ENCODE peak calls at places on chromosomes 6 and 20, in six cellular contexts. P is mesendoderm, R is NCI-H2081, L is fibroblast of the conjunctiva, B is left kidney, E is T-helper 9 cell. N is an unnamed sample.

GRCh38 chr6:7566031-7566556 is 23.9 kb upstream of the SNRNP48 start:
- DNase-seq in P (no peak), R (no peak), L (no peak), B (no peak), E (no peak), N (no peak)

GRCh38 chr20:19026121-19026878 is 186.1 kb upstream of the SLC24A3 start:
- DNase-seq in P (no peak), R (no peak), L (no peak), B (no peak), E (no peak), N (no peak)

GRCh38 chr6:78911218-78911617 is 43.9 kb downstream of the IRAK1BP1 start:
- DNase-seq in P (no peak), R (no peak), L (no peak), B (no peak), E (no peak), N (no peak)

GRCh38 chr6:40425192-40425919 is 161.8 kb downstream of the LRFN2 start:
- DNase-seq in P (no peak), R (peak), L (no peak), B (peak), E (no peak), N (no peak)

GRCh38 chr20:11814276-11814675 is 103.4 kb upstream of the BTBD3 start:
- DNase-seq in P (peak), R (no peak), L (no peak), B (no peak), E (no peak), N (no peak)

GRCh38 chr6:132368916-132369481 is 32.3 kb downstream of the MOXD1 start:
- DNase-seq in P (no peak), R (no peak), L (no peak), B (no peak), E (no peak), N (no peak)

GRCh38 chr20:4108495-4109306 is 93.3 kb upstream of the RNF24 start:
- DNase-seq in P (peak), R (peak), L (peak), B (peak), E (peak), N (peak)

GRCh38 chr20:45940469-45940868 is 6.0 kb downstream of the PCIF1 start:
- DNase-seq in P (no peak), R (no peak), L (no peak), B (peak), E (no peak), N (no peak)

GRCh38 chr20:22312744-22313346 is 271.5 kb downstream of the FOXA2 start:
- DNase-seq in P (peak), R (peak), L (peak), B (peak), E (no peak), N (no peak)

GRCh38 chr6:10528170-10528981 is 7.2 kb downstream of the GCNT2 start:
- DNase-seq in P (peak), R (peak), L (no peak), B (peak), E (no peak), N (no peak)

GRCh38 chr20:23857954-23858565 is 21.5 kb downstream of the CST5 start:
- DNase-seq in P (peak), R (no peak), L (no peak), B (peak), E (no peak), N (no peak)

GRCh38 chr6:111754423-111754822 is 118.8 kb downstream of the FYN start:
- DNase-seq in P (no peak), R (no peak), L (no peak), B (no peak), E (no peak), N (no peak)

GRCh38 chr20:59351148-59352040 is 51.0 kb downstream of the EDN3 start:
- DNase-seq in P (no peak), R (no peak), L (peak), B (no peak), E (no peak), N (no peak)

GRCh38 chr6:165580139-165580538 is 82.9 kb downstream of the PDE10A start:
- DNase-seq in P (no peak), R (no peak), L (no peak), B (no peak), E (no peak), N (no peak)

GRCh38 chr20:46642265-46642942 is 8.9 kb downstream of the SLC13A3 start:
- DNase-seq in P (no peak), R (no peak), L (no peak), B (no peak), E (no peak), N (no peak)

GRCh38 chr6:19836799-19837510 is at the start of gene ID4:
- DNase-seq in P (peak), R (peak), L (peak), B (peak), E (no peak), N (peak)

GRCh38 chr20:25570148-25570530 is 15.2 kb downstream of the NINL start:
- DNase-seq in P (no peak), R (no peak), L (no peak), B (no peak), E (no peak), N (no peak)

GRCh38 chr6:4316867-4317400 is 181.6 kb upstream of the ECI2 start:
- DNase-seq in P (peak), R (peak), L (peak), B (peak), E (no peak), N (no peak)

GRCh38 chr6:53347921-53348435 is 772 bp downstream of the ELOVL5 start:
- DNase-seq in P (peak), R (peak), L (peak), B (peak), E (peak), N (peak)

GRCh38 chr20:4104045-4104444 is 88.7 kb upstream of the RNF24 start:
- DNase-seq in P (no peak), R (no peak), L (no peak), B (no peak), E (no peak), N (no peak)

GRCh38 chr6:3850451-3851203 is 1.5 kb downstream of the FAM50B start:
- DNase-seq in P (no peak), R (peak), L (no peak), B (no peak), E (no peak), N (no peak)

GRCh38 chr6:33779305-33779704 is 9.6 kb downstream of the LEMD2 start:
- DNase-seq in P (peak), R (no peak), L (no peak), B (no peak), E (no peak), N (no peak)

GRCh38 chr20:44993343-44993742 is 27.0 kb downstream of the STK4 start:
- DNase-seq in P (peak), R (no peak), L (no peak), B (no peak), E (no peak), N (no peak)

GRCh38 chr20:9359561-9360308 is 154.7 kb upstream of the LAMP5 start:
- DNase-seq in P (peak), R (peak), L (peak), B (peak), E (no peak), N (peak)

GRCh38 chr6:7004581-7005297 is 103.0 kb upstream of the RREB1 start:
- DNase-seq in P (no peak), R (no peak), L (no peak), B (no peak), E (no peak), N (no peak)

GRCh38 chr6:89985744-89986493 is 91.7 kb downstream of the GJA10 start:
- DNase-seq in P (no peak), R (no peak), L (peak), B (no peak), E (no peak), N (peak)

GRCh38 chr6:88626460-88626859 is 337.0 kb downstream of the RNGTT start:
- DNase-seq in P (no peak), R (peak), L (no peak), B (no peak), E (no peak), N (no peak)

GRCh38 chr20:13517801-13518200 is 120.9 kb downstream of the TASP1 start:
- DNase-seq in P (no peak), R (no peak), L (no peak), B (no peak), E (no peak), N (no peak)

GRCh38 chr20:10586296-10586695 is 87.5 kb downstream of the JAG1 start:
- DNase-seq in P (no peak), R (no peak), L (no peak), B (no peak), E (no peak), N (no peak)

GRCh38 chr6:90315354-90315960 is 18.8 kb upstream of the BACH2 start:
- DNase-seq in P (no peak), R (no peak), L (no peak), B (peak), E (no peak), N (no peak)

GRCh38 chr6:88141641-88142298 is 24.4 kb downstream of the CNR1 start:
- DNase-seq in P (no peak), R (no peak), L (no peak), B (no peak), E (no peak), N (no peak)

GRCh38 chr6:153272201-153272980 is 141.3 kb upstream of the RGS17 start:
- DNase-seq in P (no peak), R (no peak), L (no peak), B (no peak), E (no peak), N (no peak)

GRCh38 chr6:117601811-117602150 is 530 bp downstream of the GOPC start:
- DNase-seq in P (no peak), R (no peak), L (no peak), B (no peak), E (no peak), N (no peak)

GRCh38 chr6:147285087-147285855 is 81.1 kb downstream of the STXBP5 start:
- DNase-seq in P (peak), R (peak), L (peak), B (peak), E (no peak), N (no peak)

GRCh38 chr6:84653027-84653551 is 111.3 kb downstream of the TBX18 start:
- DNase-seq in P (no peak), R (no peak), L (no peak), B (no peak), E (no peak), N (no peak)

GRCh38 chr20:48153523-48153922 is 368.2 kb upstream of the SULF2 start:
- DNase-seq in P (peak), R (peak), L (no peak), B (peak), E (no peak), N (no peak)

GRCh38 chr6:48826884-48827701 is 636.0 kb downstream of the MMUT start:
- DNase-seq in P (peak), R (no peak), L (peak), B (no peak), E (no peak), N (no peak)